ENCODE peak calls at places on chromosomes 16 and 17, in six cellular contexts. One of them, this sample, is unnamed.

GRCh38 chr16:19005561-19006445 is 22.1 kb downstream of the TMC7 start:
- DNase-seq in Peyer's patch: peak
- DNase-seq in transverse colon: peak
- DNase-seq in Ammon's horn: peak
- DNase-seq in LHCN-M2: peak
- DNase-seq in AG08395: peak
- DNase-seq in this sample: peak

GRCh38 chr16:24700549-24701392 is 28.7 kb upstream of the TNRC6A start:
- DNase-seq in Peyer's patch: no peak
- DNase-seq in transverse colon: peak
- DNase-seq in Ammon's horn: peak
- DNase-seq in LHCN-M2: peak
- DNase-seq in AG08395: peak
- DNase-seq in this sample: peak

GRCh38 chr17:73683788-73684582 is 39.7 kb upstream of the SDK2 start:
- DNase-seq in Peyer's patch: no peak
- DNase-seq in transverse colon: no peak
- DNase-seq in Ammon's horn: no peak
- DNase-seq in LHCN-M2: no peak
- DNase-seq in AG08395: no peak
- DNase-seq in this sample: no peak

GRCh38 chr17:38896373-38896954 is 26.6 kb downstream of the LASP1 start:
- DNase-seq in Peyer's patch: no peak
- DNase-seq in transverse colon: no peak
- DNase-seq in Ammon's horn: no peak
- DNase-seq in LHCN-M2: peak
- DNase-seq in AG08395: no peak
- DNase-seq in this sample: no peak

GRCh38 chr17:61248399-61248798 is 151.2 kb upstream of the TBX2 start:
- DNase-seq in Peyer's patch: no peak
- DNase-seq in transverse colon: peak
- DNase-seq in Ammon's horn: no peak
- DNase-seq in LHCN-M2: peak
- DNase-seq in AG08395: peak
- DNase-seq in this sample: no peak

GRCh38 chr17:46720408-46720807 is 98.1 kb downstream of the WNT3 start:
- DNase-seq in Peyer's patch: no peak
- DNase-seq in transverse colon: no peak
- DNase-seq in Ammon's horn: no peak
- DNase-seq in LHCN-M2: no peak
- DNase-seq in AG08395: no peak
- DNase-seq in this sample: no peak

GRCh38 chr16:53754938-53755910 is 51.3 kb downstream of the FTO start:
- DNase-seq in Peyer's patch: peak
- DNase-seq in transverse colon: peak
- DNase-seq in Ammon's horn: no peak
- DNase-seq in LHCN-M2: peak
- DNase-seq in AG08395: no peak
- DNase-seq in this sample: peak

GRCh38 chr17:76506408-76507328 is 5.4 kb upstream of the RHBDF2 start:
- DNase-seq in Peyer's patch: peak
- DNase-seq in transverse colon: peak
- DNase-seq in Ammon's horn: peak
- DNase-seq in LHCN-M2: peak
- DNase-seq in AG08395: peak
- DNase-seq in this sample: peak

GRCh38 chr16:79607587-79607986 is 7.0 kb upstream of the MAF start:
- DNase-seq in Peyer's patch: no peak
- DNase-seq in transverse colon: no peak
- DNase-seq in Ammon's horn: no peak
- DNase-seq in LHCN-M2: peak
- DNase-seq in AG08395: peak
- DNase-seq in this sample: no peak

GRCh38 chr17:65041518-65041917 is 15.0 kb downstream of the GNA13 start:
- DNase-seq in Peyer's patch: peak
- DNase-seq in transverse colon: no peak
- DNase-seq in Ammon's horn: no peak
- DNase-seq in LHCN-M2: no peak
- DNase-seq in AG08395: no peak
- DNase-seq in this sample: no peak

GRCh38 chr16:86631441-86631840 is 53.1 kb downstream of the FOXL1 start:
- DNase-seq in Peyer's patch: no peak
- DNase-seq in transverse colon: no peak
- DNase-seq in Ammon's horn: no peak
- DNase-seq in LHCN-M2: peak
- DNase-seq in AG08395: no peak
- DNase-seq in this sample: no peak

GRCh38 chr17:21263351-21263750 is 10.1 kb upstream of the NATD1 start:
- DNase-seq in Peyer's patch: no peak
- DNase-seq in transverse colon: no peak
- DNase-seq in Ammon's horn: peak
- DNase-seq in LHCN-M2: peak
- DNase-seq in AG08395: peak
- DNase-seq in this sample: no peak

GRCh38 chr17:48597775-48598631 is 4.4 kb upstream of the HOXB5 start:
- DNase-seq in Peyer's patch: peak
- DNase-seq in transverse colon: peak
- DNase-seq in Ammon's horn: no peak
- DNase-seq in LHCN-M2: peak
- DNase-seq in AG08395: peak
- DNase-seq in this sample: peak

GRCh38 chr16:26963109-26963508 is 103.6 kb upstream of the C16orf82 start:
- DNase-seq in Peyer's patch: no peak
- DNase-seq in transverse colon: peak
- DNase-seq in Ammon's horn: no peak
- DNase-seq in LHCN-M2: no peak
- DNase-seq in AG08395: peak
- DNase-seq in this sample: peak

GRCh38 chr17:79861371-79862216 is 22.4 kb upstream of the CBX4 start:
- DNase-seq in Peyer's patch: peak
- DNase-seq in transverse colon: peak
- DNase-seq in Ammon's horn: no peak
- DNase-seq in LHCN-M2: no peak
- DNase-seq in AG08395: no peak
- DNase-seq in this sample: no peak

GRCh38 chr17:72004476-72005331 is 116.1 kb upstream of the SOX9 start:
- DNase-seq in Peyer's patch: no peak
- DNase-seq in transverse colon: no peak
- DNase-seq in Ammon's horn: no peak
- DNase-seq in LHCN-M2: peak
- DNase-seq in AG08395: peak
- DNase-seq in this sample: no peak

GRCh38 chr17:42675984-42676423 is 790 bp downstream of the PLEKHH3 start:
- DNase-seq in Peyer's patch: peak
- DNase-seq in transverse colon: peak
- DNase-seq in Ammon's horn: no peak
- DNase-seq in LHCN-M2: peak
- DNase-seq in AG08395: no peak
- DNase-seq in this sample: peak

GRCh38 chr17:17587614-17588336 is 3.7 kb downstream of the PEMT start:
- DNase-seq in Peyer's patch: no peak
- DNase-seq in transverse colon: no peak
- DNase-seq in Ammon's horn: no peak
- DNase-seq in LHCN-M2: no peak
- DNase-seq in AG08395: no peak
- DNase-seq in this sample: no peak

GRCh38 chr17:78979780-78980623 is at the start of gene LGALS3BP:
- DNase-seq in Peyer's patch: peak
- DNase-seq in transverse colon: peak
- DNase-seq in Ammon's horn: peak
- DNase-seq in LHCN-M2: peak
- DNase-seq in AG08395: peak
- DNase-seq in this sample: peak

GRCh38 chr17:39676198-39676819 is 8.1 kb downstream of the PNMT start:
- DNase-seq in Peyer's patch: peak
- DNase-seq in transverse colon: peak
- DNase-seq in Ammon's horn: peak
- DNase-seq in LHCN-M2: no peak
- DNase-seq in AG08395: no peak
- DNase-seq in this sample: peak

This sample was measured in mucosa of descending colon.